ENCODE peak calls at places on chromosome 15, in eight cellular contexts. One of them, this sample, is unnamed.

GRCh38 chr15:82771789-82772607 is 33.9 kb downstream of the FSD2 start:
- DNase-seq in A549: no peak
- DNase-seq in ovary: no peak
- DNase-seq in neural crest cell: no peak
- DNase-seq in body of pancreas: no peak
- DNase-seq in Caco-2: no peak
- DNase-seq in fibroblast of lung: no peak
- DNase-seq in Calu3: no peak
- DNase-seq in this sample: no peak

GRCh38 chr15:99169769-99170311 is 65.0 kb downstream of the SYNM start:
- DNase-seq in A549: no peak
- DNase-seq in body of pancreas: peak; percentile 16
- DNase-seq in Calu3: no peak
- DNase-seq in fibroblast of lung: peak; percentile 92
- DNase-seq in neural crest cell: no peak
- DNase-seq in ovary: peak; percentile 28
- DNase-seq in Caco-2: no peak
- DNase-seq in this sample: no peak

GRCh38 chr15:94206463-94207167 is 24.7 kb upstream of the MCTP2 start:
- DNase-seq in fibroblast of lung: peak; percentile 68
- DNase-seq in Calu3: no peak
- DNase-seq in Caco-2: no peak
- DNase-seq in neural crest cell: no peak
- DNase-seq in ovary: no peak
- DNase-seq in A549: no peak
- DNase-seq in body of pancreas: peak; percentile 29
- DNase-seq in this sample: peak; percentile 69

GRCh38 chr15:40575113-40575512 is 6.0 kb downstream of the RPUSD2 start:
- DNase-seq in neural crest cell: no peak
- DNase-seq in Calu3: no peak
- DNase-seq in A549: no peak
- DNase-seq in ovary: no peak
- DNase-seq in fibroblast of lung: no peak
- DNase-seq in Caco-2: no peak
- DNase-seq in body of pancreas: no peak
- DNase-seq in this sample: no peak

GRCh38 chr15:69538381-69538780 is 85.8 kb downstream of the RPLP1 start:
- DNase-seq in A549: no peak
- DNase-seq in Caco-2: no peak
- DNase-seq in neural crest cell: no peak
- DNase-seq in Calu3: no peak
- DNase-seq in body of pancreas: no peak
- DNase-seq in fibroblast of lung: no peak
- DNase-seq in ovary: no peak
- DNase-seq in this sample: no peak

GRCh38 chr15:94526071-94526689 is 294.8 kb downstream of the MCTP2 start:
- DNase-seq in Caco-2: peak; percentile 14
- DNase-seq in ovary: no peak
- DNase-seq in body of pancreas: no peak
- DNase-seq in A549: peak; percentile 13
- DNase-seq in fibroblast of lung: no peak
- DNase-seq in Calu3: no peak
- DNase-seq in neural crest cell: no peak
- DNase-seq in this sample: no peak

GRCh38 chr15:57665939-57666338 is 40.6 kb upstream of the POLR2M start:
- DNase-seq in fibroblast of lung: no peak
- DNase-seq in A549: no peak
- DNase-seq in ovary: no peak
- DNase-seq in Caco-2: no peak
- DNase-seq in neural crest cell: no peak
- DNase-seq in body of pancreas: no peak
- DNase-seq in Calu3: no peak
- DNase-seq in this sample: no peak

GRCh38 chr15:49135893-49136292 is 19.5 kb downstream of the COPS2 start:
- DNase-seq in ovary: no peak
- DNase-seq in fibroblast of lung: peak; percentile 95
- DNase-seq in Caco-2: no peak
- DNase-seq in A549: peak; percentile 4
- DNase-seq in body of pancreas: no peak
- DNase-seq in Calu3: peak; percentile 5
- DNase-seq in neural crest cell: no peak
- DNase-seq in this sample: no peak

GRCh38 chr15:70770863-70771262 is 7.5 kb upstream of the UACA start:
- DNase-seq in Caco-2: no peak
- DNase-seq in body of pancreas: no peak
- DNase-seq in A549: no peak
- DNase-seq in neural crest cell: no peak
- DNase-seq in ovary: no peak
- DNase-seq in Calu3: no peak
- DNase-seq in fibroblast of lung: no peak
- DNase-seq in this sample: no peak

GRCh38 chr15:32781781-32782180 is 64.0 kb downstream of the GREM1 start:
- DNase-seq in body of pancreas: no peak
- DNase-seq in A549: no peak
- DNase-seq in ovary: no peak
- DNase-seq in Caco-2: no peak
- DNase-seq in fibroblast of lung: peak; percentile 56
- DNase-seq in Calu3: no peak
- DNase-seq in neural crest cell: no peak
- DNase-seq in this sample: no peak

GRCh38 chr15:97009036-97009555 is 678.6 kb downstream of the NR2F2 start:
- DNase-seq in body of pancreas: no peak
- DNase-seq in Caco-2: no peak
- DNase-seq in A549: no peak
- DNase-seq in Calu3: no peak
- DNase-seq in ovary: no peak
- DNase-seq in fibroblast of lung: peak; percentile 33
- DNase-seq in neural crest cell: no peak
- DNase-seq in this sample: no peak

GRCh38 chr15:28107111-28107893 is 8.2 kb upstream of the OCA2 start:
- DNase-seq in body of pancreas: no peak
- DNase-seq in fibroblast of lung: peak; percentile 47
- DNase-seq in Calu3: no peak
- DNase-seq in Caco-2: no peak
- DNase-seq in neural crest cell: no peak
- DNase-seq in ovary: no peak
- DNase-seq in A549: no peak
- DNase-seq in this sample: peak; percentile 35

GRCh38 chr15:62087671-62088360 is 21.0 kb downstream of the C2CD4A start:
- DNase-seq in neural crest cell: no peak
- DNase-seq in Calu3: no peak
- DNase-seq in A549: peak; percentile 28
- DNase-seq in Caco-2: no peak
- DNase-seq in ovary: no peak
- DNase-seq in fibroblast of lung: no peak
- DNase-seq in body of pancreas: peak; percentile 69
- DNase-seq in this sample: no peak

GRCh38 chr15:88032787-88033186 is 223.8 kb downstream of the NTRK3 start:
- DNase-seq in Caco-2: no peak
- DNase-seq in ovary: no peak
- DNase-seq in neural crest cell: no peak
- DNase-seq in Calu3: no peak
- DNase-seq in body of pancreas: no peak
- DNase-seq in A549: no peak
- DNase-seq in fibroblast of lung: peak; percentile 39
- DNase-seq in this sample: no peak

GRCh38 chr15:63124506-63124905 is 2.8 kb downstream of the LACTB start:
- DNase-seq in Caco-2: no peak
- DNase-seq in A549: no peak
- DNase-seq in ovary: no peak
- DNase-seq in Calu3: no peak
- DNase-seq in fibroblast of lung: no peak
- DNase-seq in neural crest cell: no peak
- DNase-seq in body of pancreas: no peak
- DNase-seq in this sample: no peak

DNA sequence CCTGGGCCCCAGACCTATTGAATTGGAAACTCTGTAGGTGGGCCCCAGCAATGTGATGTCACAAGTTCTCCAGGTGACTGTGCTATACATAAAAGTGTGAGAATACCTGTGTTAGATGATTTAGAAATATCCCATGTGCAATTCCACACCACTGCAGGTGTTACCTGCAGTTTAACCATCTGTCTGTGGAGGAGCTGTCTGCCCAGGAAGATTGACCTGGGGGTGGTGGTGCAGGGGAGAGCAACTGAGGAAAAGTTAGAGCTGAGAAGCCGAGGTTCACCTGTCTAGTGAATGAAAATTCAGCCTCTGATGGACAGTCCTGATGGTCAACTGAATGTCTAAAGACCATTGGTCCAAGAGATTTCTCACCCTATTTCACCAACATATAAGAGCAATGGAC is 132.2 kb upstream of the SLC24A5 start:
- DNase-seq in neural crest cell: no peak
- DNase-seq in fibroblast of lung: no peak
- DNase-seq in body of pancreas: no peak
- DNase-seq in ovary: no peak
- DNase-seq in Calu3: no peak
- DNase-seq in A549: no peak
- DNase-seq in Caco-2: no peak
- DNase-seq in this sample: no peak
- TF ChIP-seq CTCF in neural crest cell: no peak
- TF ChIP-seq CTCF in fibroblast of lung: no peak
- TF ChIP-seq CTCF in body of pancreas: no peak
- TF ChIP-seq CTCF in ovary: no peak
- TF ChIP-seq CTCF in Calu3: no peak
- TF ChIP-seq CTCF in A549: no peak
- TF ChIP-seq CTCF in Caco-2: no peak
- TF ChIP-seq CTCF in this sample: no peak

GRCh38 chr15:90644526-90644925 is 72.6 kb upstream of the BLM start:
- DNase-seq in body of pancreas: no peak
- DNase-seq in ovary: no peak
- DNase-seq in A549: no peak
- DNase-seq in fibroblast of lung: no peak
- DNase-seq in neural crest cell: no peak
- DNase-seq in Caco-2: no peak
- DNase-seq in Calu3: no peak
- DNase-seq in this sample: no peak

GRCh38 chr15:90640862-90641261 is 76.3 kb upstream of the BLM start:
- DNase-seq in fibroblast of lung: no peak
- DNase-seq in Caco-2: no peak
- DNase-seq in body of pancreas: no peak
- DNase-seq in A549: no peak
- DNase-seq in ovary: no peak
- DNase-seq in Calu3: no peak
- DNase-seq in neural crest cell: no peak
- DNase-seq in this sample: no peak

GRCh38 chr15:90641581-90642463 is 75.3 kb upstream of the BLM start:
- DNase-seq in Calu3: no peak
- DNase-seq in fibroblast of lung: no peak
- DNase-seq in body of pancreas: no peak
- DNase-seq in Caco-2: no peak
- DNase-seq in ovary: no peak
- DNase-seq in A549: no peak
- DNase-seq in neural crest cell: no peak
- DNase-seq in this sample: no peak

GRCh38 chr15:90643301-90643632 is 73.9 kb upstream of the BLM start:
- DNase-seq in body of pancreas: no peak
- DNase-seq in Calu3: no peak
- DNase-seq in A549: no peak
- DNase-seq in ovary: no peak
- DNase-seq in neural crest cell: no peak
- DNase-seq in fibroblast of lung: no peak
- DNase-seq in Caco-2: no peak
- DNase-seq in this sample: no peak

GRCh38 chr15:90642464-90643300 is 74.5 kb upstream of the BLM start:
- DNase-seq in Caco-2: no peak
- DNase-seq in A549: no peak
- DNase-seq in neural crest cell: no peak
- DNase-seq in Calu3: no peak
- DNase-seq in body of pancreas: no peak
- DNase-seq in ovary: no peak
- DNase-seq in fibroblast of lung: no peak
- DNase-seq in this sample: no peak
- TF ChIP-seq CTCF in Caco-2: no peak
- TF ChIP-seq CTCF in A549: no peak
- TF ChIP-seq CTCF in neural crest cell: no peak
- TF ChIP-seq CTCF in Calu3: no peak
- TF ChIP-seq CTCF in body of pancreas: no peak
- TF ChIP-seq CTCF in ovary: no peak
- TF ChIP-seq CTCF in fibroblast of lung: peak; percentile 28
- TF ChIP-seq CTCF in this sample: no peak

DNA sequence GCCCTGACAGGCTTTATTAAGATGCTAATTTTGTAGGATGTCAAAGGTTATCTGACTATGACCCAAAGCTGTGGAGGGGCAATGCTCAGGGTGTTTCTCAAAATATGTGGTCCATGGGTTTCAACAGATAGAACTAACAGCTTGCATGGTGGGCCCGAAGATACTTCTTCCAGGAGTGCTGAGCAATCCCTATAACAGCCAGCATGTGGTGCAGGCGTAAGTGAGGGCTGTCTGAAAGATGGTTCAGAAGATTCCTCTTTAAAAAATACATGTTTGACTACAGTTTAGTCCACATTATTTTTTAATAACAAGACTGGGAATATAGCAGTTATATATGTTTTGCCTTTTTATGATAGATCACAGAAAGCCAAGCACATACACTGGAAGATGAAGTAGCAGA is 7.6 kb downstream of the SCG3 start:
- DNase-seq in Caco-2: no peak
- DNase-seq in Calu3: no peak
- DNase-seq in body of pancreas: no peak
- DNase-seq in ovary: no peak
- DNase-seq in A549: peak; percentile 28
- DNase-seq in neural crest cell: no peak
- DNase-seq in fibroblast of lung: no peak
- DNase-seq in this sample: no peak
- TF ChIP-seq CTCF in Caco-2: no peak
- TF ChIP-seq CTCF in Calu3: no peak
- TF ChIP-seq CTCF in body of pancreas: no peak
- TF ChIP-seq CTCF in ovary: no peak
- TF ChIP-seq CTCF in A549: no peak
- TF ChIP-seq CTCF in neural crest cell: peak; percentile 19
- TF ChIP-seq CTCF in fibroblast of lung: peak; percentile 30
- TF ChIP-seq CTCF in this sample: no peak

GRCh38 chr15:90711842-90712241 is 5.3 kb upstream of the BLM start:
- DNase-seq in fibroblast of lung: no peak
- DNase-seq in Calu3: no peak
- DNase-seq in A549: no peak
- DNase-seq in body of pancreas: no peak
- DNase-seq in neural crest cell: no peak
- DNase-seq in Caco-2: no peak
- DNase-seq in ovary: no peak
- DNase-seq in this sample: no peak

GRCh38 chr15:90711418-90711824 is 5.7 kb upstream of the BLM start:
- DNase-seq in ovary: no peak
- DNase-seq in body of pancreas: no peak
- DNase-seq in neural crest cell: no peak
- DNase-seq in fibroblast of lung: no peak
- DNase-seq in Calu3: no peak
- DNase-seq in A549: no peak
- DNase-seq in Caco-2: no peak
- DNase-seq in this sample: no peak

GRCh38 chr15:90708516-90708915 is 8.6 kb upstream of the BLM start:
- DNase-seq in fibroblast of lung: no peak
- DNase-seq in body of pancreas: no peak
- DNase-seq in ovary: no peak
- DNase-seq in Caco-2: peak; percentile 36
- DNase-seq in A549: no peak
- DNase-seq in Calu3: no peak
- DNase-seq in neural crest cell: no peak
- DNase-seq in this sample: no peak

GRCh38 chr15:90710436-90710835 is 6.7 kb upstream of the BLM start:
- DNase-seq in A549: peak; percentile 14
- DNase-seq in Caco-2: no peak
- DNase-seq in body of pancreas: no peak
- DNase-seq in ovary: no peak
- DNase-seq in fibroblast of lung: no peak
- DNase-seq in neural crest cell: no peak
- DNase-seq in Calu3: no peak
- DNase-seq in this sample: no peak

GRCh38 chr15:90709278-90709677 is 7.9 kb upstream of the BLM start:
- DNase-seq in Caco-2: no peak
- DNase-seq in fibroblast of lung: no peak
- DNase-seq in body of pancreas: no peak
- DNase-seq in A549: no peak
- DNase-seq in ovary: no peak
- DNase-seq in Calu3: no peak
- DNase-seq in neural crest cell: no peak
- DNase-seq in this sample: no peak
- TF ChIP-seq CTCF in Caco-2: no peak
- TF ChIP-seq CTCF in fibroblast of lung: no peak
- TF ChIP-seq CTCF in body of pancreas: no peak
- TF ChIP-seq CTCF in A549: no peak
- TF ChIP-seq CTCF in ovary: no peak
- TF ChIP-seq CTCF in Calu3: no peak
- TF ChIP-seq CTCF in neural crest cell: no peak
- TF ChIP-seq CTCF in this sample: no peak

This sample was measured in CD14-positive monocyte.